ENCODE peak calls at places on chromosomes 3 and 15, in five cellular contexts. G, M, D, O and A are unnamed samples.

GRCh38 chr3:176574736-176575135 is 622.5 kb downstream of the TBL1XR1 start:
- DNase-seq in G (peak), O (no peak), M (no peak), D (no peak), A (no peak)

GRCh38 chr3:76997733-76998132 is 42.2 kb upstream of the ROBO2 start:
- DNase-seq in D (no peak), O (no peak), M (no peak), G (peak), A (peak)

GRCh38 chr15:51401065-51401780 is 59.8 kb downstream of the GLDN start:
- DNase-seq in G (no peak), D (no peak), M (no peak), O (no peak), A (no peak)

GRCh38 chr15:70327328-70328136 is 229.8 kb upstream of the TLE3 start:
- DNase-seq in M (no peak), O (no peak), G (peak), D (no peak), A (no peak)

GRCh38 chr3:174329321-174329720 is 529.8 kb upstream of the NAALADL2 start:
- DNase-seq in O (no peak), D (no peak), G (peak), M (no peak), A (no peak)

GRCh38 chr15:48367483-48367882 is 36.3 kb downstream of the DUT start:
- DNase-seq in G (peak), M (no peak), O (no peak), D (no peak), A (no peak)

GRCh38 chr3:129003578-129004112 is 2.5 kb downstream of the EFCC1 start:
- DNase-seq in M (peak), G (no peak), O (peak), D (no peak), A (peak)

GRCh38 chr3:127134466-127134865 is 58.5 kb upstream of the PRR23E start:
- DNase-seq in D (no peak), O (no peak), M (no peak), G (no peak), A (no peak)

GRCh38 chr3:61778095-61778494 is 216.7 kb downstream of the PTPRG start:
- DNase-seq in M (no peak), G (no peak), O (no peak), D (no peak), A (no peak)

GRCh38 chr3:131756405-131756804 is 253.6 kb upstream of the MRPL3 start:
- DNase-seq in M (no peak), G (no peak), O (no peak), D (no peak), A (no peak)

GRCh38 chr15:48109856-48110531 is 10.8 kb upstream of the SLC24A5 start:
- DNase-seq in G (no peak), O (no peak), M (no peak), D (no peak), A (no peak)

GRCh38 chr15:31352283-31352880 is 25.7 kb downstream of the KLF13 start:
- DNase-seq in M (no peak), G (no peak), D (no peak), O (peak), A (no peak)

GRCh38 chr15:29774900-29775299 is 47.4 kb downstream of the TJP1 start:
- DNase-seq in O (no peak), D (peak), M (no peak), G (peak), A (peak)

GRCh38 chr3:47542614-47543173 is 29.2 kb upstream of the ELP6 start:
- DNase-seq in M (no peak), D (no peak), G (no peak), O (peak), A (no peak)

GRCh38 chr3:98602078-98602678 is 8.8 kb upstream of the CPOX start:
- DNase-seq in G (peak), M (no peak), D (peak), O (peak), A (peak)

GRCh38 chr15:42547926-42548257 is 701 bp downstream of the LRRC57 start:
- DNase-seq in M (no peak), D (no peak), G (peak), O (no peak), A (no peak)

GRCh38 chr15:67937153-67937761 is 97.4 kb upstream of the RNU6-1 start:
- DNase-seq in M (no peak), O (no peak), D (no peak), G (no peak), A (peak)

GRCh38 chr3:64011685-64012084 is 11.6 kb downstream of the PSMD6 start:
- DNase-seq in O (peak), G (peak), D (no peak), M (no peak), A (peak)

GRCh38 chr15:65629548-65629947 is 7.8 kb downstream of the SLC24A1 start:
- DNase-seq in G (no peak), O (no peak), M (no peak), D (no peak), A (no peak)

GRCh38 chr3:197960694-197961581 is 921 bp downstream of the LMLN start:
- DNase-seq in G (peak), M (no peak), O (no peak), D (no peak), A (no peak)

GRCh38 chr3:142434503-142434902 is 13.3 kb downstream of the XRN1 start:
- DNase-seq in G (no peak), O (no peak), D (no peak), M (no peak), A (no peak)

GRCh38 chr3:189883113-189883753 is 237.5 kb downstream of the P3H2 start:
- DNase-seq in G (no peak), D (no peak), M (no peak), O (no peak), A (no peak)

GRCh38 chr3:34676431-34676830 is 878.0 kb downstream of the PDCD6IP start:
- DNase-seq in D (no peak), O (no peak), G (peak), M (no peak), A (peak)

GRCh38 chr15:59817834-59818233 is 128.7 kb upstream of the BNIP2 start:
- DNase-seq in G (no peak), D (no peak), O (no peak), M (no peak), A (no peak)

GRCh38 chr3:47715928-47716327 is 65.8 kb downstream of the SMARCC1 start:
- DNase-seq in G (peak), M (no peak), D (no peak), O (peak), A (peak)

GRCh38 chr3:112086857-112087524 is 802 bp downstream of the C3orf52 start:
- DNase-seq in M (no peak), D (peak), G (peak), O (no peak), A (peak)

GRCh38 chr3:57110797-57111196 is 50.3 kb downstream of the SPATA12 start:
- DNase-seq in D (no peak), G (no peak), O (no peak), M (no peak), A (no peak)

GRCh38 chr3:48034000-48034516 is 17.8 kb upstream of the MAP4 start:
- DNase-seq in D (no peak), G (peak), M (no peak), O (no peak), A (peak)

GRCh38 chr3:58013973-58014649 is 5.9 kb downstream of the FLNB start:
- DNase-seq in O (no peak), M (peak), G (peak), D (no peak), A (no peak)

GRCh38 chr15:68677996-68678395 is 99.2 kb downstream of the CORO2B start:
- DNase-seq in O (no peak), D (no peak), G (no peak), M (no peak), A (no peak)

DNA sequence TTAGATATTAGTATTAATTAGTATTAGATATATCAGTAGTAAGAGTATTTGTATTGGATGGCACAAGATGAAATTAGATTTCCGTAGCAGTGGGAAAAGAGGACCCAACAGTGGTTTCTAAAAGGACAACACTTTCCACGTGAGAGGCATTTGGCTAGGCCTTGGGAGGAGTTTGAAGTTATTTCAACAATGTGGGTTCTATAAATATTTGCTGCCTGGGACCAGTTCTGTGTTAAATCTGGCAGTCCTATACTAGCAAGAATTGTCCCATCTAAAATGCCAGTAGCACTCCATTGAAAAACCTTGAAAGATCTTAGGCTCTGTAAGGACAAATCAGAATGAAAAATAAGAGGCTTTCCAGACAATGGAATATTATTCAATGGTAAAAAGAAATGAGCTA is 347.1 kb upstream of the DNAJC19 start:
- DNase-seq in M (no peak), G (no peak), O (no peak), D (no peak), A (no peak)
- H3K4me3 ChIP-seq in M (no peak), G (no peak), O (no peak), D (no peak), A (no peak)

GRCh38 chr3:148971819-148972218 is 19.5 kb upstream of the GYG1 start:
- DNase-seq in G (peak), D (no peak), M (no peak), O (peak), A (no peak)

GRCh38 chr3:148970311-148970710 is 21.0 kb upstream of the GYG1 start:
- DNase-seq in D (no peak), G (no peak), O (no peak), M (no peak), A (no peak)

GRCh38 chr3:148974726-148975125 is 16.6 kb upstream of the GYG1 start:
- DNase-seq in M (no peak), G (peak), D (no peak), O (no peak), A (no peak)

GRCh38 chr3:148975696-148976095 is 15.6 kb upstream of the GYG1 start:
- DNase-seq in O (no peak), M (no peak), D (no peak), G (no peak), A (no peak)

GRCh38 chr3:148975277-148975676 is 16.1 kb upstream of the GYG1 start:
- DNase-seq in D (no peak), M (no peak), G (no peak), O (no peak), A (no peak)
- TF ChIP-seq CTCF in D (no peak), M (no peak), G (no peak), O (no peak), A (no peak)

DNA sequence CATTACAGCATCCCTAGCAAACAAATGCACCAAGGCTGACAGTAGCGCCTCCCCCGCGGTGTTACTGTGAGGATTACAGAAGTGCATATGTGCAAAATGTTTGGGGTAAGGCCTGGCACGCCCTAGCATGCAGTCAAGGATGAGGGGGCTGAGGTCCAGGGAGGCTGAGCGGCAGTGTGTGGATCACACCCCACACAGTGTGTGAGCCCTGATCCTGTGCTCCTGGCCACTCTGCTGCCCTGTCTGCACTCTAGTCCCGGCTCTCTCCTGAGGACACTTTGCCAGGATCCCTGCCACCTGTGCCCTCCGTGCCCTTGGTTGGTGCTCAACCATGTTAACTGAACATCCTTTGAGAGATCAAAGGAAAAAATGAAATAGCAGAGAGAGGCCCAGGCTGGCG is 71.3 kb downstream of the WNT7A start:
- DNase-seq in D (no peak), M (no peak), O (no peak), G (no peak), A (no peak)
- H3K4me3 ChIP-seq in D (no peak), M (no peak), O (no peak), G (no peak), A (no peak)

DNA sequence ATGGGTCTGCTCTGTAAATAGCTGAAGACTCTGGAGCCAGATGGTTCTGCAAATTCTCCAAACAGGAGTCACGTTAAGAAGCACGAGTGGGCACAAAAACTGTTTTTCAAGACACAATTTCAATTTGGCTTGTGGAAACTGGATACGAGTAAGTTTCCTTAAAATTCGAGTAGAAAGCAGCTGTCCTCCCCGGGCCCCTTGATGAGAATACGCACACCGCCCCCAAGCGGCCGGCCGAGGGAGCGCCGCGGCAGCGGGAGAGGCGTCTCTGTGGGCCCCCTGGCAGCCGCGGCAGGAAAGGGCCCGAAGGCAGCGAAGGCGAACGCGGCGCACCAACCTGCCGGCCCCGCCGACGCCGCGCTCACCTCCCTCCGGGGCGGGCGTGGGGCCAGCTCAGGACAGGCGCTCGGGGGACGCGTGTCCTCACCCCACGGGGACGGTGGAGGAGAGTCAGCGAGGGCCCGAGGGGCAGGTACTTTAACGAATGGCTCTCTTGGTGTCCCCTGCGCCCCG is 706 bp upstream of the THBS1 start:
- DNase-seq in D (peak), G (peak), O (peak), M (peak), A (peak)
- TF ChIP-seq CTCF in D (peak), G (peak), O (peak), M (peak), A (peak)

DNA sequence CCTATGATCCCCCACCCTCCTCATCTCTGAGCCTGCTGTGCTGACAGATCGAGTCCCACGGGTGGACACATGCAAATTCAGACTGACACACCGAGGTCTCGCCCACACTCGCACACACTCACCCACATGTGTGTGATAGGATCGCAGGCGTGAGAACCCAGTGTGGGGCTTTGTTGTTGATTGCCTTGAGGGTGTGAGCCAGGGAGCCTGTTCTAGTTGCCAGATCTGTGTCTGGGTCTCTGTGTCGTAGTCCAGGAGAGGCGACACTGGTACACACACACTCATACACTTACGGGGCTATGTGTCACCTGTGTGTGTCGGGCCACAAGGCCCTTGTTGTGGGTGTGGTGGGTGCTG is 2.0 kb downstream of the EPHB3 start:
- DNase-seq in O (peak), M (no peak), D (no peak), G (no peak), A (no peak)
- H3K4me3 ChIP-seq in O (no peak), M (no peak), D (no peak), G (no peak), A (peak)

GRCh38 chr15:52463638-52464037 is 65.0 kb downstream of the MYO5A start:
- DNase-seq in D (no peak), M (no peak), O (no peak), G (peak), A (no peak)
- TF ChIP-seq CTCF in D (peak), M (no peak), O (no peak), G (peak), A (peak)